ENCODE peak calls at places on chromosomes 13 and 19, in five cellular contexts. M is cardiac fibroblast, Q is AG09319, E is A673, F is thyroid gland. W is an unnamed sample.

GRCh38 chr13:72127031-72127430 is 260.0 kb upstream of the DACH1 start:
- DNase-seq in M (no peak), Q (no peak), E (no peak), F (no peak), W (no peak)

GRCh38 chr19:32022946-32023832 is 322.2 kb upstream of the ZNF507 start:
- DNase-seq in M (no peak), Q (no peak), E (no peak), F (no peak), W (no peak)

GRCh38 chr19:46159893-46160775 is 12.1 kb downstream of the IGFL2 start:
- DNase-seq in M (no peak), Q (no peak), E (no peak), F (no peak), W (no peak)

GRCh38 chr13:98674968-98675528 is 77.4 kb downstream of the SLC15A1 start:
- DNase-seq in M (no peak), Q (no peak), E (no peak), F (no peak), W (no peak)

GRCh38 chr19:47227347-47228167 is 3.4 kb downstream of the BBC3 start:
- DNase-seq in M (peak; percentile 98), Q (peak; percentile 93), E (peak; percentile 75), F (peak; percentile 87), W (no peak)

GRCh38 chr13:59915252-59915651 is 248.5 kb downstream of the DIAPH3 start:
- DNase-seq in M (no peak), Q (no peak), E (no peak), F (no peak), W (no peak)

GRCh38 chr19:12695997-12696365 is 450 bp downstream of the FBXW9 start:
- DNase-seq in M (no peak), Q (no peak), E (no peak), F (no peak), W (no peak)

GRCh38 chr13:109813663-109814062 is 27.3 kb upstream of the IRS2 start:
- DNase-seq in M (no peak), Q (no peak), E (no peak), F (no peak), W (no peak)

GRCh38 chr19:20423381-20424207 is 142.0 kb downstream of the ZNF737 start:
- DNase-seq in M (peak; percentile 79), Q (peak; percentile 32), E (no peak), F (peak; percentile 61), W (no peak)

GRCh38 chr13:107809125-107809524 is 406.2 kb downstream of the LIG4 start:
- DNase-seq in M (peak; percentile 23), Q (no peak), E (no peak), F (no peak), W (no peak)

GRCh38 chr13:80399340-80400163 is 58.6 kb upstream of the SPRY2 start:
- DNase-seq in M (no peak), Q (no peak), E (no peak), F (peak; percentile 65), W (no peak)

GRCh38 chr19:35736913-35737886 is 5.1 kb downstream of the IGFLR1 start:
- DNase-seq in M (no peak), Q (no peak), E (no peak), F (no peak), W (peak; percentile 36)

GRCh38 chr19:30369833-30370232 is 2.4 kb upstream of the ZNF536 start:
- DNase-seq in M (no peak), Q (no peak), E (no peak), F (no peak), W (no peak)

GRCh38 chr13:33109801-33110200 is 93.6 kb downstream of the KL start:
- DNase-seq in M (no peak), Q (no peak), E (peak; percentile 69), F (no peak), W (no peak)

GRCh38 chr13:91358384-91358776 is 10.9 kb downstream of the MIR17HG start:
- DNase-seq in M (no peak), Q (no peak), E (no peak), F (no peak), W (no peak)

GRCh38 chr13:98083507-98083906 is 59.4 kb upstream of the FARP1 start:
- DNase-seq in M (peak; percentile 88), Q (peak; percentile 42), E (peak; percentile 80), F (no peak), W (no peak)

GRCh38 chr13:90868321-90868920 is 479.1 kb upstream of the MIR17HG start:
- DNase-seq in M (peak; percentile 45), Q (no peak), E (peak; percentile 41), F (peak; percentile 20), W (no peak)

GRCh38 chr19:39167461-39168257 is 29.1 kb upstream of the NCCRP1 start:
- DNase-seq in M (no peak), Q (no peak), E (no peak), F (peak; percentile 93), W (no peak)

GRCh38 chr13:114100446-114101320 is 31.7 kb downstream of the RASA3 start:
- DNase-seq in M (peak; percentile 38), Q (no peak), E (no peak), F (no peak), W (peak; percentile 66)